ENCODE peak calls at places on chromosomes 3 and 15, in four cellular contexts. O is iris pigment epithelial cell, N is NCI-H345, Y is WTC11. Z is an unnamed sample.

GRCh38 chr15:44227584-44227983 is 32.5 kb upstream of the FRMD5 start:
- DNase-seq in O (no peak), N (no peak), Y (no peak), Z (no peak)

GRCh38 chr3:126155819-126156218 is 24.6 kb downstream of the ALDH1L1 start:
- DNase-seq in O (no peak), N (no peak), Y (no peak), Z (no peak)

GRCh38 chr3:174159629-174160028 is 699.5 kb upstream of the NAALADL2 start:
- DNase-seq in O (no peak), N (no peak), Y (no peak), Z (no peak)

GRCh38 chr3:184524981-184525336 is 36.6 kb upstream of the EPHB3 start:
- DNase-seq in O (no peak), N (peak), Y (no peak), Z (no peak)

GRCh38 chr3:159260049-159260662 is 458.3 kb downstream of the MFSD1 start:
- DNase-seq in O (peak), N (peak), Y (peak), Z (no peak)

GRCh38 chr15:95018888-95019545 is 787.7 kb downstream of the MCTP2 start:
- DNase-seq in O (peak), N (no peak), Y (no peak), Z (no peak)

GRCh38 chr15:60649845-60650548 is 171.1 kb upstream of the ICE2 start:
- DNase-seq in O (peak), N (no peak), Y (peak), Z (no peak)

GRCh38 chr3:169218314-169218983 is 445.1 kb downstream of the MECOM start:
- DNase-seq in O (peak), N (no peak), Y (peak), Z (peak)

GRCh38 chr15:91849749-91850161 is 3.8 kb upstream of the SLCO3A1 start:
- DNase-seq in O (peak), N (no peak), Y (no peak), Z (no peak)

GRCh38 chr3:71817262-71817661 is 32.3 kb upstream of the PROK2 start:
- DNase-seq in O (no peak), N (no peak), Y (no peak), Z (no peak)

GRCh38 chr3:149395107-149396089 is 17.9 kb upstream of the TM4SF1 start:
- DNase-seq in O (peak), N (peak), Y (no peak), Z (no peak)

GRCh38 chr15:80581976-80582375 is 113.1 kb upstream of the ABHD17C start:
- DNase-seq in O (peak), N (no peak), Y (no peak), Z (no peak)

GRCh38 chr15:40471105-40471777 is 457 bp downstream of the CHST14 start:
- DNase-seq in O (peak), N (no peak), Y (peak), Z (peak)

GRCh38 chr3:169144691-169145090 is 518.8 kb downstream of the MECOM start:
- DNase-seq in O (no peak), N (no peak), Y (no peak), Z (no peak)

GRCh38 chr3:107772016-107772415 is 249.3 kb downstream of the BBX start:
- DNase-seq in O (no peak), N (no peak), Y (no peak), Z (no peak)

GRCh38 chr3:152516195-152516594 is 247.5 kb downstream of the MBNL1 start:
- DNase-seq in O (no peak), N (no peak), Y (no peak), Z (no peak)

GRCh38 chr15:72229947-72230196 is 1.1 kb downstream of the PKM start:
- DNase-seq in O (no peak), N (no peak), Y (no peak), Z (no peak)

GRCh38 chr3:128487538-128487812 is 5.5 kb downstream of the GATA2 start:
- DNase-seq in O (no peak), N (no peak), Y (no peak), Z (no peak)

GRCh38 chr3:183918178-183918577 is 33.5 kb upstream of the PARL start:
- DNase-seq in O (no peak), N (no peak), Y (no peak), Z (no peak)

GRCh38 chr3:110414851-110415250 is 656.8 kb upstream of the NECTIN3 start:
- DNase-seq in O (peak), N (no peak), Y (no peak), Z (no peak)

GRCh38 chr15:47945869-47946666 is 174.7 kb upstream of the SLC24A5 start:
- DNase-seq in O (no peak), N (no peak), Y (no peak), Z (no peak)

GRCh38 chr3:87901141-87901540 is 157.7 kb downstream of the CGGBP1 start:
- DNase-seq in O (no peak), N (no peak), Y (no peak), Z (no peak)

GRCh38 chr3:175057406-175057805 is 198.3 kb downstream of the NAALADL2 start:
- DNase-seq in O (no peak), N (no peak), Y (no peak), Z (no peak)

GRCh38 chr3:167941234-167941995 is 154.3 kb downstream of the GOLIM4 start:
- DNase-seq in O (peak), N (no peak), Y (no peak), Z (no peak)

GRCh38 chr3:197711973-197712707 is 24.6 kb downstream of the RUBCN start:
- DNase-seq in O (peak), N (no peak), Y (peak), Z (peak)

GRCh38 chr3:8638994-8639393 is 5.6 kb downstream of the SSUH2 start:
- DNase-seq in O (no peak), N (no peak), Y (no peak), Z (no peak)

GRCh38 chr3:42655331-42655888 is 1.9 kb downstream of the ZBTB47 start:
- DNase-seq in O (no peak), N (no peak), Y (no peak), Z (peak)

GRCh38 chr3:50320853-50321145 is 1.7 kb downstream of the HYAL2 start:
- DNase-seq in O (no peak), N (no peak), Y (no peak), Z (no peak)

GRCh38 chr3:25582242-25582641 is 82.5 kb downstream of the TOP2B start:
- DNase-seq in O (peak), N (no peak), Y (no peak), Z (no peak)

GRCh38 chr3:100993309-100993708 is at the start of gene ABI3BP:
- DNase-seq in O (peak), N (no peak), Y (peak), Z (no peak)

GRCh38 chr3:38039899-38040261 is 872 bp downstream of the DLEC1 start:
- DNase-seq in O (peak), N (no peak), Y (no peak), Z (no peak)

Z was measured in ecto neural progenitor cell.